ENCODE peak calls at places on chromosomes 11 and 22, in ten cellular contexts. X is lower lobe of right lung, P is sigmoid colon, R is esophagus muscularis mucosa, T is upper lobe of right lung, O is spleen, D is uterus, E is psoas muscle, J is body of pancreas, U is K562. L is an unnamed sample.

GRCh38 chr11:26761382-26761781 is 39.5 kb upstream of the SLC5A12 start:
- DNase-seq in X (no peak), P (no peak), R (no peak), T (no peak), O (no peak), D (no peak), E (no peak), J (no peak), U (no peak), L (no peak)

GRCh38 chr11:61820174-61820573 is 3.4 kb upstream of the FADS1 start:
- DNase-seq in X (no peak), P (no peak), R (no peak), T (no peak), O (no peak), D (no peak), E (no peak), J (no peak), U (no peak), L (peak; percentile 56)

GRCh38 chr22:33515733-33516297 is 404.5 kb downstream of the LARGE1 start:
- DNase-seq in X (no peak), P (no peak), R (no peak), T (no peak), O (no peak), D (no peak), E (no peak), J (peak; percentile 34), U (no peak), L (no peak)

GRCh38 chr11:96424693-96425092 is 34.9 kb downstream of the JRKL start:
- DNase-seq in X (no peak), P (no peak), R (no peak), T (no peak), O (no peak), D (no peak), E (no peak), J (no peak), U (no peak), L (peak; percentile 24)

GRCh38 chr22:16601437-16602223 is 9.0 kb upstream of the CCT8L2 start:
- DNase-seq in X (peak; percentile 53), P (no peak), R (no peak), T (no peak), O (peak; percentile 76), D (no peak), E (peak; percentile 39), J (peak; percentile 14), U (peak; percentile 95), L (no peak)

GRCh38 chr11:55357560-55358184 is 10.1 kb upstream of the OR4A15 start:
- DNase-seq in X (no peak), P (no peak), R (no peak), T (no peak), O (no peak), D (no peak), E (no peak), J (no peak), U (no peak), L (no peak)

GRCh38 chr11:126162286-126163030 is 49.0 kb downstream of the RPUSD4 start:
- DNase-seq in X (no peak), P (no peak), R (no peak), T (no peak), O (peak; percentile 54), D (peak; percentile 37), E (no peak), J (no peak), U (no peak), L (peak; percentile 55)

GRCh38 chr11:19931768-19932369 is 219.2 kb downstream of the NAV2 start:
- DNase-seq in X (no peak), P (no peak), R (no peak), T (no peak), O (no peak), D (no peak), E (no peak), J (peak; percentile 28), U (no peak), L (no peak)

GRCh38 chr11:16883179-16883578 is 131.0 kb downstream of the PLEKHA7 start:
- DNase-seq in X (peak; percentile 40), P (no peak), R (no peak), T (no peak), O (no peak), D (no peak), E (no peak), J (no peak), U (peak; percentile 29), L (no peak)
- TF ChIP-seq CTCF in X (no peak), P (no peak), R (no peak), T (peak; percentile 22), O (no peak), D (no peak), E (peak; percentile 17), J (no peak), U (peak; percentile 73), L (peak; percentile 16)

GRCh38 chr11:848380-848931 is 5.8 kb downstream of the TSPAN4 start:
- DNase-seq in X (no peak), P (no peak), R (no peak), T (peak; percentile 81), O (peak; percentile 90), D (no peak), E (no peak), J (peak; percentile 64), U (peak; percentile 67), L (no peak)

GRCh38 chr11:847876-848275 is 5.2 kb downstream of the TSPAN4 start:
- DNase-seq in X (no peak), P (no peak), R (no peak), T (no peak), O (no peak), D (no peak), E (no peak), J (no peak), U (no peak), L (no peak)

GRCh38 chr11:844693-845644 is 2.3 kb downstream of the TSPAN4 start:
- DNase-seq in X (peak; percentile 91), P (peak; percentile 99), R (peak; percentile 98), T (peak; percentile 94), O (peak; percentile 90), D (peak; percentile 96), E (peak; percentile 90), J (peak; percentile 86), U (peak; percentile 69), L (peak; percentile 78)

GRCh38 chr11:845872-846271 is 3.2 kb downstream of the TSPAN4 start:
- DNase-seq in X (no peak), P (no peak), R (no peak), T (no peak), O (no peak), D (no peak), E (no peak), J (no peak), U (no peak), L (no peak)

GRCh38 chr11:846496-847098 is 3.9 kb downstream of the TSPAN4 start:
- DNase-seq in X (no peak), P (no peak), R (no peak), T (no peak), O (no peak), D (no peak), E (no peak), J (no peak), U (no peak), L (no peak)
- H3K4me1 ChIP-seq in X (peaks cover 65% of the 10 kb centered on the region), P (peaks cover 71% of the 10 kb centered on the region), R (peaks cover 82% of the 10 kb centered on the region), T (peaks cover 43% of the 10 kb centered on the region), O (peaks cover 85% of the 10 kb centered on the region), D (peaks cover 36% of the 10 kb centered on the region), E (peaks cover 28% of the 10 kb centered on the region), J (peaks cover 60% of the 10 kb centered on the region), U (peaks cover 80% of the 10 kb centered on the region), L (peaks cover 39% of the 10 kb centered on the region)

GRCh38 chr11:33652930-33653329 is 47.7 kb downstream of the C11orf91 start:
- DNase-seq in X (no peak), P (no peak), R (no peak), T (no peak), O (no peak), D (no peak), E (no peak), J (no peak), U (no peak), L (no peak)

GRCh38 chr11:33651555-33651954 is 49.1 kb downstream of the C11orf91 start:
- DNase-seq in X (no peak), P (no peak), R (no peak), T (no peak), O (no peak), D (no peak), E (no peak), J (no peak), U (no peak), L (no peak)

GRCh38 chr11:33652001-33652400 is 48.6 kb downstream of the C11orf91 start:
- DNase-seq in X (no peak), P (no peak), R (no peak), T (no peak), O (no peak), D (no peak), E (no peak), J (no peak), U (no peak), L (peak; percentile 34)

GRCh38 chr11:33654594-33654993 is 46.0 kb downstream of the C11orf91 start:
- DNase-seq in X (no peak), P (no peak), R (no peak), T (no peak), O (no peak), D (no peak), E (no peak), J (no peak), U (no peak), L (no peak)

DNA sequence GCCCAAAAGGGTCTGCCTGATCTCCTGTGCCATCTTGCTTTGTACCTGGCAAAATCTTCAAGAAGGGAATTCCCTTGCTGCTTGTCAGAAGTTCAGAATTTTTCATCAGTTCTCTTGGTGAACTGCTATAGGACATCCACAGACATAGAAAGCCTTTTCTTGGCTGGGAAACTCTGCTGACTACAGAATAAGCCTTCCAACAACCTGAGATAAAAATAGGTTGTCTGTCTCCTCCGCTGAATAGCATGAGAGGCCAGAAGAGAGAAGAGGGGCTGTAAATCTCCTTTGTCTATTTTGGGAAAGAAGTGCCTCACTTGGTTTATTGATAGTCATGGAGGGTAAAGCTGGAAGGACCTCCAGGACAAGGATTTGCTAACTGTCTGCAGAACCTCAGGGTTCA is 48.2 kb downstream of the C11orf91 start:
- DNase-seq in X (no peak), P (no peak), R (no peak), T (no peak), O (no peak), D (no peak), E (no peak), J (no peak), U (no peak), L (no peak)
- H3K27ac ChIP-seq in X (no peak overlapping the region), P (no peak overlapping the region), R (no peak overlapping the region), T (no peak overlapping the region), O (no peak overlapping the region), D (peak overlapping the region; percentile 10), E (peak overlapping the region; percentile 3), J (no peak overlapping the region), U (no peak overlapping the region), L (no peak overlapping the region)

GRCh38 chr22:37926358-37926757 is 20.3 kb downstream of the MICALL1 start:
- DNase-seq in X (no peak), P (no peak), R (no peak), T (no peak), O (no peak), D (no peak), E (no peak), J (peak; percentile 78), U (no peak), L (no peak)

GRCh38 chr22:37923927-37924326 is 17.8 kb downstream of the MICALL1 start:
- DNase-seq in X (no peak), P (no peak), R (no peak), T (no peak), O (no peak), D (no peak), E (no peak), J (peak; percentile 56), U (no peak), L (no peak)

GRCh38 chr22:37924386-37925065 is 18.4 kb downstream of the MICALL1 start:
- DNase-seq in X (no peak), P (no peak), R (no peak), T (no peak), O (no peak), D (no peak), E (no peak), J (peak; percentile 70), U (no peak), L (no peak)

GRCh38 chr22:37925767-37926166 is 19.7 kb downstream of the MICALL1 start:
- DNase-seq in X (no peak), P (no peak), R (no peak), T (no peak), O (no peak), D (no peak), E (no peak), J (no peak), U (no peak), L (no peak)

GRCh38 chr22:37925311-37925710 is 19.2 kb downstream of the MICALL1 start:
- DNase-seq in X (no peak), P (no peak), R (no peak), T (no peak), O (no peak), D (no peak), E (no peak), J (no peak), U (no peak), L (no peak)
- TF ChIP-seq CTCF in X (no peak), P (no peak), R (no peak), T (no peak), O (no peak), D (no peak), E (no peak), J (no peak), U (no peak), L (no peak)

L was measured in fibroblast of lung.